ENCODE peak calls at places on chromosomes 3 and 15, in seven cellular contexts. A is GM06990, G is left ventricle myocardium inferior, D is fibroblast of pulmonary artery, C is tibial artery, Z is fibroblast of lung, V is cardiac muscle cell. J is an unnamed sample.

GRCh38 chr15:66099950-66100671 is 153.4 kb downstream of the MEGF11 start:
- DNase-seq in D (no peak), V (peak), C (no peak), A (no peak), G (no peak), Z (no peak), J (no peak)

GRCh38 chr3:122620399-122620798 is 42.9 kb downstream of the PARP15 start:
- DNase-seq in V (no peak), C (no peak), A (no peak), D (no peak), Z (no peak), G (no peak), J (no peak)

GRCh38 chr3:100697723-100698285 is 11.5 kb upstream of the TFG start:
- DNase-seq in A (no peak), Z (no peak), D (no peak), G (no peak), V (peak), C (no peak), J (no peak)

GRCh38 chr3:150627557-150627956 is 24.4 kb downstream of the SELENOT start:
- DNase-seq in D (peak), Z (peak), A (no peak), C (no peak), G (no peak), V (peak), J (no peak)

GRCh38 chr15:49308686-49309085 is 114.4 kb upstream of the FGF7 start:
- DNase-seq in A (no peak), Z (no peak), D (no peak), V (no peak), C (no peak), G (no peak), J (no peak)

GRCh38 chr3:72127843-72128242 is 342.9 kb upstream of the PROK2 start:
- DNase-seq in A (no peak), D (peak), Z (peak), G (no peak), C (no peak), V (no peak), J (no peak)

GRCh38 chr3:190968616-190969015 is 106.1 kb upstream of the GMNC start:
- DNase-seq in G (no peak), Z (no peak), D (no peak), V (no peak), A (no peak), C (no peak), J (no peak)

GRCh38 chr15:94263341-94264273 is 32.2 kb downstream of the MCTP2 start:
- DNase-seq in G (no peak), Z (peak), D (no peak), V (no peak), C (no peak), A (peak), J (no peak)

GRCh38 chr3:73576995-73577394 is 47.7 kb downstream of the PDZRN3 start:
- DNase-seq in Z (no peak), A (no peak), V (no peak), D (peak), G (no peak), C (no peak), J (no peak)

GRCh38 chr3:188817920-188818239 is 353.9 kb upstream of the TPRG1 start:
- DNase-seq in C (no peak), G (no peak), A (no peak), Z (no peak), D (no peak), V (no peak), J (no peak)

GRCh38 chr3:70747847-70748246 is 435.4 kb upstream of the MDFIC2 start:
- DNase-seq in Z (no peak), V (no peak), A (no peak), D (no peak), C (no peak), G (no peak), J (no peak)

GRCh38 chr15:40340740-40341400 is at the start of gene CCDC9B:
- DNase-seq in C (peak), G (peak), Z (peak), D (peak), A (no peak), V (peak), J (no peak)

GRCh38 chr3:184237211-184237610 is 7.8 kb downstream of the VWA5B2 start:
- DNase-seq in C (no peak), A (no peak), Z (no peak), V (no peak), G (no peak), D (no peak), J (no peak)

GRCh38 chr3:184814214-184814613 is 2.2 kb downstream of the VPS8 start:
- DNase-seq in C (no peak), D (no peak), G (no peak), A (no peak), V (no peak), Z (no peak), J (no peak)

GRCh38 chr3:78879516-78879860 is 888.3 kb downstream of the ROBO1 start:
- DNase-seq in Z (no peak), G (no peak), V (no peak), C (no peak), A (no peak), D (no peak), J (no peak)

GRCh38 chr3:177427096-177427495 is 229.8 kb upstream of the TBL1XR1 start:
- DNase-seq in A (peak), Z (no peak), V (no peak), G (no peak), C (no peak), D (no peak), J (no peak)

GRCh38 chr3:151085889-151086483 is 522 bp downstream of the MED12L start:
- DNase-seq in V (peak), D (no peak), A (peak), C (peak), Z (no peak), G (no peak), J (no peak)

GRCh38 chr3:119336823-119337222 is 42.6 kb downstream of the ARHGAP31 start:
- DNase-seq in Z (no peak), D (no peak), G (no peak), A (no peak), V (no peak), C (no peak), J (no peak)

GRCh38 chr15:77552066-77552465 is 80.6 kb downstream of the LINGO1 start:
- DNase-seq in G (no peak), V (no peak), A (no peak), Z (no peak), D (no peak), C (no peak), J (no peak)

GRCh38 chr3:126539558-126540250 is 15.7 kb downstream of the CHST13 start:
- DNase-seq in V (no peak), A (no peak), C (peak), D (no peak), G (no peak), Z (no peak), J (no peak)

GRCh38 chr3:189292667-189293478 is 121.1 kb downstream of the TPRG1 start:
- DNase-seq in V (no peak), C (no peak), D (no peak), Z (no peak), A (no peak), G (no peak), J (no peak)

GRCh38 chr3:185976977-185977678 is 39.3 kb upstream of the TRA2B start:
- DNase-seq in C (peak), A (peak), V (peak), D (peak), Z (peak), G (peak), J (no peak)

GRCh38 chr15:46461416-46461815 is 826.6 kb downstream of the SQOR start:
- DNase-seq in A (no peak), Z (no peak), V (no peak), C (no peak), G (no peak), D (peak), J (no peak)

GRCh38 chr3:115693868-115694267 is 70.6 kb downstream of the GAP43 start:
- DNase-seq in Z (no peak), G (no peak), D (no peak), V (peak), C (no peak), A (no peak), J (no peak)

GRCh38 chr3:87270908-87271727 is 5.3 kb downstream of the POU1F1 start:
- DNase-seq in G (no peak), A (no peak), V (no peak), C (no peak), D (peak), Z (no peak), J (no peak)

GRCh38 chr15:74709011-74709410 is 13.2 kb upstream of the EDC3 start:
- DNase-seq in A (no peak), G (no peak), Z (no peak), D (peak), V (no peak), C (no peak), J (no peak)

GRCh38 chr3:37526511-37526910 is 335.2 kb upstream of the CTDSPL start:
- DNase-seq in G (peak), C (peak), V (no peak), A (no peak), Z (peak), D (peak), J (no peak)

GRCh38 chr3:128084675-128085021 is 32.4 kb downstream of the SEC61A1 start:
- DNase-seq in A (no peak), C (no peak), G (no peak), D (no peak), V (no peak), Z (no peak), J (no peak)

GRCh38 chr15:48541659-48542334 is 103.7 kb downstream of the FBN1 start:
- DNase-seq in A (no peak), C (no peak), V (no peak), Z (peak), G (no peak), D (peak), J (peak)

GRCh38 chr3:72379500-72380187 is 468.6 kb downstream of the SHQ1 start:
- DNase-seq in D (peak), G (no peak), C (no peak), V (no peak), Z (no peak), A (no peak), J (no peak)

GRCh38 chr3:43373588-43373935 is 87.2 kb downstream of the SNRK start:
- DNase-seq in V (no peak), G (no peak), D (peak), Z (no peak), C (no peak), A (no peak), J (no peak)

GRCh38 chr3:43236008-43236407 is 50.3 kb upstream of the SNRK start:
- DNase-seq in G (no peak), C (no peak), V (no peak), Z (peak), D (peak), A (no peak), J (no peak)

DNA sequence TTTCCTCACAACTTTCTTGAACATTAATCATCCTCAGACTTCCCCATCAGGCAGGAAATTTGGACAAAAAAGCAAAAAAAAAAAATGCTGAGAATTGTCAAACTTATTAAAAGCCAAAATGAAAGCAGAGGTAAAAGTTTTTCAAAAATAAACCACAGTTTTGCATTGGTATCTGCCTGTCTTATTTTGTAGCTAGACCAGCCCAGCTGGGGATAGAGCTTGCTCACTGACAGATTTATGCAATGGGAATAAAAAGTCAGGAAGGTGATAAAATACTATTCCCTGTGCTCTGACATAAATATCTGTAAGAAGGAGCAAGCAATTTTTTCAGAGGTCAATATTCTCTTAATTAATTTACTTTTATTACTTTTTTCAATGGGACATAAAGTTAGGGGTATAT is 1006.7 kb upstream of the ALCAM start:
- DNase-seq in V (no peak), G (no peak), A (no peak), Z (no peak), D (peak), C (no peak), J (no peak)
- H3K4me3 ChIP-seq in V (no peak), G (no peak), A (no peak), Z (no peak), D (no peak), C (no peak), J (no peak)

GRCh38 chr15:52181938-52182780 is 9.0 kb downstream of the GNB5 start:
- DNase-seq in Z (no peak), A (no peak), G (no peak), V (no peak), D (no peak), C (no peak), J (no peak)
- TF ChIP-seq CTCF in Z (no peak), A (no peak), G (no peak), V (no peak), D (no peak), C (no peak), J (no peak)

DNA sequence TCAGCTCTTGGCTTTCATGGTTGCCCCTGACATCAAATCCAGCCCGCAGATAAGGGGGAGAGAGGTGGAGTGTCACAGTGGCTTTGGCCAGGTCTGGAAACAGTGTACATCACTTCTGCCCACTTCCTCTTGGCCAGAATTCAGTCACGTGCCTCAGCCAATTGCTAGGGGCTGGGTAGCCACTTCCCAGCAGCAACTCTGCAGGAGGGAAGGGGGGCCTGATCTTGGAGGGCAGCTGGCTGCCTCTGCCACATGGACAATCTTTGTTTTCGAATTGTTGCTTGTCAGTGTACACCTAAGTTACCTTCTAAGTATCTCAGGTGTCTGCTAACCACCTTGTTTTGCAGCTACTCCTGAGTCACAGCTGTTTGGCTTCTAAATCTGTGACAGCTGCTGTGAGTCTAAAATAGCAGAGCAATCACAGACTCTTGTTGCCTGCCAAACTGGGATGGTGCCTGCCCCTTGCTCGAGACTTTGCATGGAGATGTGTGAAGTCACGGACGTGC is 41.0 kb upstream of the LIMD1 start:
- DNase-seq in Z (peak), G (peak), V (peak), D (peak), C (no peak), A (peak), J (no peak)
- H3K4me3 ChIP-seq in Z (no peak), G (peak), V (no peak), D (no peak), C (no peak), A (no peak), J (no peak)

GRCh38 chr3:198022604-198023003 is 62.6 kb downstream of the LMLN start:
- DNase-seq in A (no peak), Z (no peak), C (no peak), D (no peak), V (no peak), G (no peak), J (no peak)

GRCh38 chr3:198027799-198028390 is 67.9 kb downstream of the LMLN start:
- DNase-seq in V (no peak), G (no peak), C (no peak), Z (no peak), D (no peak), A (no peak), J (no peak)

GRCh38 chr3:198027045-198027798 is 67.2 kb downstream of the LMLN start:
- DNase-seq in V (no peak), Z (no peak), A (no peak), G (no peak), C (no peak), D (no peak), J (no peak)

GRCh38 chr3:198028718-198029117 is 68.7 kb downstream of the LMLN start:
- DNase-seq in C (no peak), V (no peak), Z (peak), D (peak), G (no peak), A (no peak), J (peak)

GRCh38 chr3:198025644-198026043 is 65.6 kb downstream of the LMLN start:
- DNase-seq in C (no peak), G (no peak), V (no peak), Z (no peak), A (no peak), D (no peak), J (no peak)
- TF ChIP-seq CTCF in C (no peak), G (no peak), V (no peak), Z (no peak), A (no peak), D (no peak), J (no peak)

GRCh38 chr15:79953951-79954444 is 17.0 kb downstream of the BCL2A1 start:
- DNase-seq in D (no peak), A (no peak), C (no peak), V (no peak), Z (peak), G (no peak), J (no peak)
- H3K4me3 ChIP-seq in D (no peak), A (no peak), C (no peak), V (no peak), Z (no peak), G (no peak), J (no peak)

GRCh38 chr15:25693321-25694237 is 169.5 kb downstream of the ATP10A start:
- DNase-seq in Z (peak), C (peak), G (peak), A (no peak), D (peak), V (peak), J (no peak)

GRCh38 chr15:25694823-25695312 is 168.3 kb downstream of the ATP10A start:
- DNase-seq in G (no peak), C (peak), A (no peak), Z (no peak), V (no peak), D (no peak), J (no peak)

GRCh38 chr15:25695875-25696760 is 167.0 kb downstream of the ATP10A start:
- DNase-seq in G (no peak), D (no peak), A (no peak), C (peak), V (no peak), Z (no peak), J (no peak)

GRCh38 chr15:25691544-25692430 is 171.3 kb downstream of the ATP10A start:
- DNase-seq in A (no peak), G (no peak), D (peak), V (peak), C (peak), Z (peak), J (no peak)

GRCh38 chr15:25694238-25694584 is 168.9 kb downstream of the ATP10A start:
- DNase-seq in G (no peak), A (no peak), C (peak), V (no peak), Z (no peak), D (no peak), J (no peak)
- TF ChIP-seq CTCF in G (no peak), A (no peak), C (no peak), V (no peak), Z (no peak), D (no peak), J (no peak)

DNA sequence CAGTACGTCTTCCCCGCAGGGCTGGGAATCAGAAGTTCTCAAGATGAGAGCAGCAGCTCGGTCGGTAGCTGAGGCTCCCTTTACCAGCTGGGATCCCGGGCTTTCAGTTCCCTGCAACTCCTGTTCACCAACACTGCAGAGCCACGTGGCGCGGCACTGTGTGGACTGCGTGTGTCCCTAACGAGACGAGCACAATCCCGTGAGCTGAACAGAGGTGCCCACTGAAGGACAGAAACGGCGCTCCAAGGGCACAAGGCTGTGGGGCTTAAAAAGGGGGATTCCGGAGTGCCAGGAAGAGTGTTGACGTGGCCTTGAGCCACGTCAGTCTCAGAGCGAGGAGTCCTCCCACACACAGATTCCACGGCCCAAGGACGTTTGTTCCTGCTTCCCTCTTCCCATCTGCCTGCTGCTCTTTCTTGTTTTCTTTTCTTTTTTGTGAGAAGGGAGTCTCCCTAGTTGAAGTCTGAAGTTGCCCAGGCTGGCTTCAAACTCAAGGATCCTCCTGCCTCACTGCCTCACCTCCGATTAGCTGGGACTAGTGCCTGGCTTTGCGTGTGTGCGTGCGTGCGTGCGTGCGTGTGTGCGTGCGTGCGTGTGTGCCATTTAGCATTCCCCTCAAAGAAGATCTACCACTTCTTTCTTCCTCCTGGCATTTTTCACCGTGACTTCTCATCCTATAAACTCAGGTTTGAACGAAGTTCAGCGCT is 37.1 kb upstream of the RPL35A start:
- DNase-seq in A (peak), D (peak), V (no peak), C (no peak), G (no peak), Z (no peak), J (no peak)
- H3K4me3 ChIP-seq in A (no peak), D (no peak), V (no peak), C (no peak), G (peak), Z (no peak), J (no peak)

DNA sequence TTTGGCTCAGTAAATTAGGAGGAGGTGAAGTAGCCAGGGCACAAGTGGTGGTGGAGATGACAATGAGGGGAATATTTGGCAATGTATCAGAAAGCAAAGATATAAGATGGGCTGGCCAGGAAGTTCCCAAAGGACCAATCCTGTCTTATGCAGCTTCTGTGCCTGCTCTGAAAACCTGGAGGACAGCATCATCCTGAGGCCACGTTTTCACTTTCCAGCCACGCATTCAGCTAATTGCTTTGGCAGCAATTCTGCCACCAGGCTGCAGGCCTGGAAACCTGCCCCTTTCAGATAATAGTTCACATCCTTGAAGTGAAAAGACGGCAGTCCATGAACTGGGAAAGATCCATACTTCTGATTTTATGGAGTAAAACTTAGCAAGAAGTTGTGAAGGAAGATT is 682.4 kb downstream of the GRM7 start:
- DNase-seq in D (peak), G (no peak), Z (no peak), A (no peak), C (no peak), V (no peak), J (no peak)
- TF ChIP-seq CTCF in D (peak), G (no peak), Z (no peak), A (no peak), C (no peak), V (peak), J (no peak)

DNA sequence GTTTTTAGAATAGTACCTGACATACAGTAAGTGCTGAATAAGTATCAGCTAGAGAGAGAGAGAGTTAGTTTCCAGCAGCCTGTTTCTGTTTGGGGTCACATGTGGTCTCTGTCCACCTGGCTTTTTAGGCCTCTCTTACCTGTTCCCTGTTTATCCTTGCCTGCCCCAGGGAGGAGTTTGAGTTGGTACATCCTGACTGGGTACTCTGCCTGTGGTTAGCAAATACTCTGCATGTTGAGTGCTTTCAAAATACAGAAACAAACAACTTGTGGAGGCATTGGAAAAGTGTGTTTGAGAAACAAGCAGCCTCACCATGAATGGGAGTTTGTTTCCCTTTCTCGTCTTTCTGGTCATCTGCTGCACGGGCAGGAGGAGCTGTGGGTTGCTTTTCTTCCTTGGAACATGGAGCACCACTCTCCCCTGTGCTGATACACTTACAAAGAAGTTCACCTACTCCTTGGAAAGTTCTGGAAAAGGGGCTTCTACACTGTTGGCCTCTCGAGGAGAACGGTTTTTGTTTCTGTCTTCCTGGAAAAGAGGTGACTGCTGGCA is 166.1 kb downstream of the PGPEP1L start:
- DNase-seq in G (no peak), A (no peak), V (no peak), Z (no peak), C (no peak), D (no peak), J (no peak)
- H3K4me3 ChIP-seq in G (no peak), A (no peak), V (no peak), Z (no peak), C (no peak), D (no peak), J (no peak)